ENCODE peak calls at places on chromosomes 4 and X, in five cellular contexts. T is thoracic aorta, C is lung, V is fibroblast of mammary gland, O is tibial artery. R is an unnamed sample.

GRCh38 chrX:147962476-147962875 is 18.7 kb upstream of the FMR1NB start:
- DNase-seq in O (no peak), C (no peak), T (no peak), V (peak; percentile 5), R (no peak)

GRCh38 chr4:187071896-187072295 is 348.2 kb upstream of the FAT1 start:
- DNase-seq in V (no peak), O (no peak), C (no peak), T (no peak), R (no peak)

GRCh38 chrX:57595381-57595811 is 3.6 kb downstream of the ZXDB start:
- DNase-seq in T (no peak), O (no peak), V (peak; percentile 82), C (no peak), R (peak; percentile 66)

GRCh38 chr4:77699731-77700210 is 94.2 kb downstream of the CXCL13 start:
- DNase-seq in O (no peak), T (no peak), C (no peak), V (peak; percentile 90), R (peak; percentile 75)

GRCh38 chrX:118220509-118220908 is 103.9 kb upstream of the KLHL13 start:
- DNase-seq in O (no peak), T (no peak), C (no peak), V (no peak), R (no peak)

GRCh38 chr4:175720722-175721121 is 91.3 kb downstream of the GPM6A start:
- DNase-seq in T (no peak), V (no peak), C (no peak), O (no peak), R (no peak)

GRCh38 chrX:97159916-97160800 is 276.4 kb downstream of the RPA4 start:
- DNase-seq in V (no peak), O (no peak), T (no peak), C (no peak), R (no peak)

GRCh38 chrX:39263946-39264483 is 462.8 kb downstream of the MID1IP1 start:
- DNase-seq in O (no peak), T (no peak), V (no peak), C (no peak), R (no peak)

GRCh38 chr4:111945014-111945413 is 200.2 kb upstream of the FAM241A start:
- DNase-seq in O (no peak), T (no peak), V (no peak), C (no peak), R (peak; percentile 21)

GRCh38 chr4:113574636-113575103 is 186.9 kb downstream of the CAMK2D start:
- DNase-seq in C (no peak), O (no peak), V (peak; percentile 67), T (no peak), R (peak; percentile 62)

GRCh38 chrX:123835661-123836371 is 24.0 kb upstream of the XIAP start:
- DNase-seq in C (no peak), V (peak; percentile 83), T (no peak), O (no peak), R (peak; percentile 74)

GRCh38 chr4:150874386-150875226 is 140.5 kb downstream of the LRBA start:
- DNase-seq in C (no peak), O (no peak), V (peak; percentile 9), T (no peak), R (no peak)

GRCh38 chr4:177487977-177488376 is 45.7 kb upstream of the AGA start:
- DNase-seq in O (no peak), T (no peak), C (no peak), V (no peak), R (no peak)

DNA sequence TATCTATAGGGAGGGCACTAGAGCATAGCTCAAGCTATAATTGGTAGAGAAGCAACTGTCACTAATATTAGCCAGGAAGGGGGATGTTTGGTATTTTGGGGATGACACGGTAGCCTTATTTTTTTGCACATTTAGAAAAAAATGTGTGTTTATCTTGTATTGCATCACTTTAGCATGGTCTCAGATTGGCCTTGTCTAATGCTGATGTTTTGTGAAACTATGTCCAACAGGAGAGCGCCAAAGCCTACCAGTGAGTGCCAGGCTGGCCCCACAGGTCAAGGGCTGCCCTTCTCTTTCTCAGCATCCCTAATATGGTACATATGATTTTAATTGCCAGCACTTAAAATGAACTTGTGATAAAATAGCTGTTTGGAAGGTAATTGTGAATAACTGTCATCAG is 24.8 kb upstream of the WDR19 start:
- DNase-seq in C (no peak), O (no peak), V (no peak), T (no peak), R (no peak)
- TF ChIP-seq CTCF in C (no peak), O (no peak), V (no peak), T (no peak), R (no peak)

DNA sequence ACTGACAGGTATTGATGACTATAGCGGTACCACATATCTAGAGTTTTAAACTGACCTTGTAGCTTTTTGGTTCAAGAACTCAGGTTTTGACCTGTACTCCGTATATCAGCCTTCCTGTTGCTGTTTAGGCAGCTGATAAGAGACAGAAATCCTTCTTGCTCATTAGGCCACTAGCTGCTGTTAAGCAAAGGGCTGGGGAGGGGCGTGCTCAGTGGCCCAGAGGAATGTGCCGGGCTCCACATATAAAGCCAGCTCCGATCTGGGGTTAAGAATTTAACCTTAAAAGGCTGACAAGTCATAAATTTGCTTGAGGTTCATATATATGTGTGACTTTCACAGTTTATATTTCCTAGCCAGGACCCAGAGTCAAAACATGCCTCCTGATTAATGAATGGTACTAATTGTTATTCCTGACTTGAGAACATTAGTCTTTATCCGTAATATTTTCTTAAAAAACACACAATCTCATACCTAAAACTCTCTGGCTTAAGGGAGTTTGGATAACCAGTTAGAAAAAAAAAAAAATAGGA is 15.3 kb downstream of the GPC3 start:
- DNase-seq in V (no peak), O (no peak), C (no peak), T (no peak), R (no peak)
- TF ChIP-seq CTCF in V (no peak), O (no peak), C (no peak), T (no peak), R (no peak)

GRCh38 chrX:155577682-155578081 is 35.1 kb downstream of the TMLHE start:
- DNase-seq in C (no peak), O (no peak), V (no peak), T (no peak), R (no peak)
- TF ChIP-seq CTCF in C (no peak), O (no peak), V (no peak), T (no peak), R (no peak)

DNA sequence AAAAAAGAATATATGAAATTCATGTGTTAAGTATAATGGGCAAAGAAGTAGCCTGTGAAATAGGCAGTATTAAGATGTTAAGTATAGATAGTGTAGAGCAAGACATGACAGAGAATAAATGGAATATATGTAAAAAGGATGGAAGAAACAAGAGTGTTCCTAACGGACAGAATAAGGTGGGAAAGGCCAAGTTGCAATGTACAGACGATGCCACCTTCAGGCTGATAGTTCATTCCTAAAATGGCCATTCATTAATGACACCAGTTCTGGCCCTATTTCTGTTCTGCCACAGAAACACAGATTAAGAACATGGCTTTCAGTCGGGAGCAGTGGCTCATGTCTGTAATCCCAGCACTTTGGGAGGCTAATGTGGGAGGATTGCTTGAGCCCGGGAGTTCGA is 4.4 kb upstream of the FAM184B start:
- DNase-seq in T (no peak), V (no peak), C (no peak), O (no peak), R (no peak)
- TF ChIP-seq CTCF in T (no peak), V (peak; percentile 7), C (no peak), O (no peak), R (no peak)

GRCh38 chr4:133152330-133152791 is 3.3 kb downstream of the PCDH10 start:
- DNase-seq in C (no peak), O (no peak), T (no peak), V (no peak), R (no peak)

GRCh38 chr4:133151681-133152329 is 2.7 kb downstream of the PCDH10 start:
- DNase-seq in V (no peak), O (no peak), T (no peak), C (no peak), R (peak; percentile 32)

GRCh38 chr4:133149932-133150642 is 993 bp downstream of the PCDH10 start:
- DNase-seq in O (no peak), C (no peak), T (no peak), V (no peak), R (peak; percentile 38)

GRCh38 chr4:133150643-133151300 is 1.7 kb downstream of the PCDH10 start:
- DNase-seq in T (no peak), C (no peak), V (no peak), O (no peak), R (peak; percentile 28)

DNA sequence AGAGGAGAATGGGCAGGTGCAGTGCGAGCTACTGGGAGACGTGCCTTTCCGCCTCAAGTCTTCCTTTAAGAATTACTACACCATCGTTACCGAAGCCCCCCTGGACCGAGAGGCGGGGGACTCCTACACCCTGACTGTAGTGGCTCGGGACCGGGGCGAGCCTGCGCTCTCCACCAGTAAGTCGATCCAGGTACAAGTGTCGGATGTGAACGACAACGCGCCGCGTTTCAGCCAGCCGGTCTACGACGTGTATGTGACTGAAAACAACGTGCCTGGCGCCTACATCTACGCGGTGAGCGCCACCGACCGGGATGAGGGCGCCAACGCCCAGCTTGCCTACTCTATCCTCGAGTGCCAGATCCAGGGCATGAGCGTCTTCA is 2.2 kb downstream of the PCDH10 start:
- DNase-seq in V (no peak), T (no peak), C (no peak), O (no peak), R (no peak)
- TF ChIP-seq CTCF in V (no peak), T (no peak), C (no peak), O (no peak), R (no peak)

GRCh38 chr4:15197005-15197404 is 194.7 kb downstream of the CPEB2 start:
- DNase-seq in C (no peak), O (no peak), T (no peak), V (peak; percentile 65), R (peak; percentile 22)
- TF ChIP-seq CTCF in C (no peak), O (no peak), T (no peak), V (peak; percentile 50), R (peak; percentile 65)

GRCh38 chrX:24259544-24260240 is 54.2 kb downstream of the SUPT20HL2 start:
- DNase-seq in O (peak; percentile 28), C (no peak), V (peak; percentile 82), T (no peak), R (peak; percentile 42)
- TF ChIP-seq CTCF in O (peak; percentile 34), C (peak; percentile 25), V (peak; percentile 80), T (no peak), R (peak; percentile 77)

GRCh38 chrX:79366888-79367749 is at the start of gene ITM2A:
- DNase-seq in T (no peak), V (peak; percentile 5), C (no peak), O (peak; percentile 27), R (no peak)

GRCh38 chrX:79364306-79364705 is 2.8 kb downstream of the ITM2A start:
- DNase-seq in C (no peak), O (no peak), T (no peak), V (no peak), R (no peak)

GRCh38 chrX:79367907-79368306 is 773 bp upstream of the ITM2A start:
- DNase-seq in T (no peak), V (no peak), O (no peak), C (no peak), R (no peak)

GRCh38 chrX:79365591-79365990 is 1.5 kb downstream of the ITM2A start:
- DNase-seq in V (no peak), T (no peak), O (no peak), C (no peak), R (no peak)

DNA sequence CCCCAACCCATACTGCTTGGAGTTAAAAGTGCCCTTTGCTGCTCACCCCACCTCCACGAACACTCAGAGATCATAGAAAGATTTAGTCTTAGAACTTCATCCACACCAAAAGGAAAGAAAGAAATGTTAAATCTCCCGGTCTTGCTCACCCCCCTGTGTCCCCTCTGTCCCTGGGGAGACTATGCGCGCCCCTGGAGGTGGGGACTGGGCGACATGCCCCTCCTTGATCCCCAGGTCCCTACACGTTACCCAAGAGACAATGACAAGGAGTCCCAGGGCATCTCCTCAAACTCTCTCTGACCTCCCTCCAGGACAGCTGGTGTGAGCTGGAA is 612 bp downstream of the ITM2A start:
- DNase-seq in T (no peak), C (no peak), O (no peak), V (no peak), R (no peak)
- TF ChIP-seq CTCF in T (no peak), C (no peak), O (no peak), V (no peak), R (no peak)

R was measured in HFFc6.